ENCODE peak calls at places on chromosomes 1 and 21, in five cellular contexts. G is breast epithelium, P is cardiac muscle cell, I is right cardiac atrium, H is uterus. Y is an unnamed sample.

GRCh38 chr1:153985341-153985912 is 712 bp downstream of the RAB13 start:
- DNase-seq in G (no peak), I (peak; percentile 68), H (peak; percentile 73), P (no peak), Y (peak; percentile 65)

GRCh38 chr1:242651817-242652216 is 127.3 kb upstream of the PLD5 start:
- DNase-seq in G (no peak), H (no peak), P (peak; percentile 38), I (no peak), Y (no peak)

GRCh38 chr1:22972760-22973159 is at the start of gene LACTBL1:
- DNase-seq in H (no peak), I (no peak), G (no peak), P (no peak), Y (no peak)

GRCh38 chr21:43782741-43783700 is 6.4 kb upstream of the RRP1 start:
- DNase-seq in G (no peak), P (no peak), H (no peak), I (peak; percentile 19), Y (no peak)

GRCh38 chr1:181676269-181676668 is 193.0 kb downstream of the CACNA1E start:
- DNase-seq in G (no peak), H (no peak), P (peak; percentile 55), I (no peak), Y (no peak)

GRCh38 chr1:209805341-209805781 is 581 bp downstream of the IRF6 start:
- DNase-seq in P (peak; percentile 8), H (no peak), G (no peak), I (peak; percentile 46), Y (no peak)

GRCh38 chr1:29123871-29124365 is at the start of gene TMEM200B:
- DNase-seq in I (peak; percentile 65), G (no peak), P (peak; percentile 61), H (peak; percentile 59), Y (peak; percentile 69)

GRCh38 chr1:12770620-12771019 is 2.9 kb upstream of the PRAMEF12 start:
- DNase-seq in I (no peak), H (no peak), P (no peak), G (no peak), Y (no peak)

GRCh38 chr21:32256873-32257620 is 21.8 kb downstream of the MIS18A start:
- DNase-seq in H (peak; percentile 84), P (peak; percentile 21), G (no peak), I (peak; percentile 83), Y (peak; percentile 87)

GRCh38 chr21:39610705-39611104 is 2.0 kb upstream of the B3GALT5 start:
- DNase-seq in I (no peak), H (no peak), P (no peak), G (no peak), Y (no peak)

GRCh38 chr1:51768971-51769601 is 109.4 kb downstream of the NRDC start:
- DNase-seq in I (no peak), P (peak; percentile 73), G (no peak), H (peak; percentile 41), Y (no peak)

GRCh38 chr1:92842082-92843045 is 10.5 kb downstream of the RPL5 start:
- DNase-seq in P (no peak), G (no peak), H (no peak), I (no peak), Y (no peak)

GRCh38 chr1:27361553-27361952 is 5.2 kb downstream of the MAP3K6 start:
- DNase-seq in G (no peak), I (peak; percentile 51), H (no peak), P (no peak), Y (no peak)

GRCh38 chr1:93056214-93056613 is 22.9 kb upstream of the MTF2 start:
- DNase-seq in I (no peak), H (no peak), G (no peak), P (peak; percentile 80), Y (no peak)

GRCh38 chr1:3235496-3235895 is 166.5 kb downstream of the PRDM16 start:
- DNase-seq in I (no peak), H (no peak), P (no peak), G (no peak), Y (no peak)

GRCh38 chr1:99702221-99702620 is 56.3 kb downstream of the PALMD start:
- DNase-seq in I (no peak), P (no peak), H (no peak), G (no peak), Y (no peak)

GRCh38 chr1:15067148-15067547 is 86.4 kb upstream of the TMEM51 start:
- DNase-seq in I (no peak), P (no peak), G (no peak), H (no peak), Y (no peak)

GRCh38 chr1:5933676-5934057 is 58.6 kb downstream of the NPHP4 start:
- DNase-seq in I (no peak), H (no peak), P (no peak), G (no peak), Y (no peak)

GRCh38 chr21:45293726-45294401 is 6.2 kb upstream of the POFUT2 start:
- DNase-seq in P (no peak), I (peak; percentile 81), G (peak; percentile 47), H (peak; percentile 54), Y (peak; percentile 79)

GRCh38 chr21:32603131-32603530 is 9.0 kb downstream of the CFAP298 start:
- DNase-seq in H (no peak), I (no peak), P (no peak), G (no peak), Y (no peak)

GRCh38 chr1:69055223-69055622 is 512.5 kb upstream of the LRRC7 start:
- DNase-seq in P (no peak), G (no peak), H (no peak), I (no peak), Y (no peak)

GRCh38 chr1:93603581-93603980 is 78.1 kb downstream of the BCAR3 start:
- DNase-seq in I (no peak), G (no peak), H (no peak), P (no peak), Y (no peak)

GRCh38 chr1:161044908-161045748 is 649 bp downstream of the USF1 start:
- DNase-seq in G (peak; percentile 56), H (peak; percentile 56), I (peak; percentile 87), P (peak; percentile 68), Y (peak; percentile 40)

GRCh38 chr1:154198756-154199562 is 7.1 kb upstream of the TPM3 start:
- DNase-seq in G (no peak), H (peak; percentile 58), P (peak; percentile 70), I (no peak), Y (no peak)

GRCh38 chr1:39098569-39099250 is 72.6 kb downstream of the NDUFS5 start:
- DNase-seq in P (peak; percentile 79), I (peak; percentile 75), G (no peak), H (peak; percentile 66), Y (peak; percentile 80)

GRCh38 chr1:45411510-45411899 is 71.3 kb upstream of the MUTYH start:
- DNase-seq in P (no peak), I (no peak), H (no peak), G (no peak), Y (no peak)

GRCh38 chr1:66999640-67000400 is 54.1 kb downstream of the SLC35D1 start:
- DNase-seq in G (no peak), H (no peak), P (peak; percentile 69), I (no peak), Y (no peak)

GRCh38 chr21:44903054-44903685 is 17.5 kb downstream of the ITGB2 start:
- DNase-seq in G (no peak), H (no peak), I (peak; percentile 56), P (no peak), Y (no peak)

GRCh38 chr1:245788269-245788668 is 633.5 kb downstream of the KIF26B start:
- DNase-seq in P (no peak), G (no peak), I (no peak), H (peak; percentile 26), Y (no peak)

GRCh38 chr1:206471415-206471801 is 1.1 kb downstream of the IKBKE start:
- DNase-seq in I (no peak), G (no peak), P (no peak), H (no peak), Y (no peak)

GRCh38 chr1:206471993-206472392 is 1.7 kb downstream of the IKBKE start:
- DNase-seq in P (no peak), G (no peak), I (no peak), H (no peak), Y (no peak)

GRCh38 chr1:206470692-206471414 is 577 bp downstream of the IKBKE start:
- DNase-seq in P (peak; percentile 73), H (no peak), G (no peak), I (peak; percentile 67), Y (no peak)

GRCh38 chr1:206472886-206473285 is 2.6 kb downstream of the IKBKE start:
- DNase-seq in G (no peak), H (no peak), I (no peak), P (no peak), Y (no peak)

DNA sequence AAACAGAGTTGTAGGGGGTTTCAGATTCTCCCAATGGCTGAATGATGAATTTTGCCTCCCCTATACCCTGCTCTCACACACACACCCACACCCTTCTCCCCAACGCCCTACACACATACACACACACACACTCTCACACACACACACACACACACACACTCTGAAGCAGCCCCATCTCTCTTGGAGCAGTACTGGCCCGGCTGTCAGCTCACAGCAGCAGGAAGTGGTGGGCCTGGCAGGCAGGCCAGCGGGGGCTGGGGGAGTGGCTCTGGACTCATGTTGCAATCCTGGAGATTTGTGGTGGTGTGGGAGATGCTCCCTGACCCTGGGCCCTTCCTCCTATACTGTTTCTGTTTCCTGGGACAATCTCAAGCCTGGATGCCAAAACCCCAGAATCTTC is 2.2 kb downstream of the IKBKE start:
- DNase-seq in I (no peak), H (peak; percentile 47), P (no peak), G (no peak), Y (peak; percentile 27)
- H3K4me3 ChIP-seq in I (no peak overlapping the region), H (no peak overlapping the region), P (no peak overlapping the region), G (no peak overlapping the region), Y (no peak overlapping the region)

GRCh38 chr1:17618558-17619247 is 79.2 kb downstream of the ARHGEF10L start:
- DNase-seq in I (peak; percentile 68), H (no peak), G (no peak), P (no peak), Y (no peak)
- H3K4me3 ChIP-seq in I (peak overlapping the region; percentile 41), H (peak overlapping the region; percentile 26), G (peak overlapping the region; percentile 30), P (no peak overlapping the region), Y (no peak overlapping the region)

DNA sequence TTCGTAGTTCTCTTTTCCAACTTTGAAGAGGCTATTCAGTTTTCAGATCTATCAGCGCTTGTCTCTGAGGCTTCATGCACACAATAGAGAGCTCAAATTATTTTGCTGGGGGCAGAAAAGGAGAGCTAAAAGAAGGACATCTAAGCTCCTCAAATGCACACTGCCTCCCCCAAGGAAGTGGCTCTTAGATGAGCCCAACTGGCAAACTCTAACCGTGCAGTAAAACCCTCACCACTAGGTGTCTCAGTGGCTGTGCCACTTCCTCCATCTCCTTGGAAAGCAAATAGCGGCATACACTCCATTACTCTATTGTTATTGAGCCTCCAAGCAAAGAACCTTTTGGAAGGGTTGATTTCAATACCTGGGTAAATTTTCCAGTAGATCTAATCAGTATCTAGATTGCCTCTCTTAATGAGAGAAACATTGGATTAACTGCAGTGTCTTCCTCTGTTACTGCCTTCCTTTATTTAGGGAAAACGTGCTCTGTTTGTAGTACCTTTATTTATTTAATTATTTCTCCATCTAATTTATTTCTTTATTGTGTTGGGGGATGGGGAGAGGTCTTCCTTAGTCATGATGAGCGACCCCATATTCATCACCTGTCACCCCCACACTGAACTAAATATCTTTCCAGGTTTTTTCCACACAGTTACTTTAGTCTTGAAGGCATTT is 9.2 kb upstream of the SFPQ start:
- DNase-seq in G (peak; percentile 62), P (peak; percentile 89), I (peak; percentile 75), H (peak; percentile 68), Y (peak; percentile 58)
- H3K4me3 ChIP-seq in G (no peak overlapping the region), P (no peak overlapping the region), I (no peak overlapping the region), H (no peak overlapping the region), Y (no peak overlapping the region)

DNA sequence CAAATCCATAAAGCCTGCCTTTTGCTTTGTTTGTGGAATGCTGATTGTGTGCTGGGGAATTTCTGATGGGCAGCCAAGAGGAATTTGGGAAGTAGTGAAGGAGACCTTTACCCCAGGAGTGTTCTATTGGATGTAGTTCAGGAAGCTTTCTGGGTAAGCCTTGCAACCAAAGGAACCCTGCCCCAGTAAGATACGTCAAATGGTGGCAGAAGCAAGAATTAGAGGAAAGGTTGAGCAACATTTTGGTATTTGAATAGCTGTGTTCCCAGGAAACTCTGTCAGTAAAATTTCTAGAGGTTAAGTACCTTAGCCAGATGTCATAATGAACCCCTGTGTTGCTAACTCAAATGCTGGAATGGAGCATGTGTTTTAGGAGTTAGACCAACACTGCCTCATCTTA is 6.4 kb downstream of the MGST3 start:
- DNase-seq in G (no peak), P (no peak), H (no peak), I (no peak), Y (peak; percentile 30)
- H3K4me3 ChIP-seq in G (no peak overlapping the region), P (no peak overlapping the region), H (no peak overlapping the region), I (no peak overlapping the region), Y (no peak overlapping the region)